ENCODE peak calls at places on chromosomes 3 and 15, in nine cellular contexts. Q is A549, H is GM06990, M is BJ, O is RWPE1, B is cardiac fibroblast, N is uterus, D is left ventricle myocardium inferior, G is spleen. S is an unnamed sample.

GRCh38 chr15:40768492-40769309 is 1.1 kb upstream of the C15orf62 start:
- DNase-seq in Q (no peak), H (peak), M (no peak), O (no peak), B (no peak), N (no peak), D (no peak), G (peak), S (no peak)

GRCh38 chr15:64379216-64379960 is 1.9 kb downstream of the PCLAF start:
- DNase-seq in Q (no peak), H (no peak), M (no peak), O (no peak), B (no peak), N (no peak), D (no peak), G (no peak), S (no peak)

GRCh38 chr15:78420220-78420619 is 17.8 kb upstream of the IREB2 start:
- DNase-seq in Q (no peak), H (no peak), M (no peak), O (no peak), B (no peak), N (no peak), D (no peak), G (no peak), S (no peak)

GRCh38 chr3:44198957-44199269 is 42.8 kb upstream of the TOPAZ1 start:
- DNase-seq in Q (no peak), H (no peak), M (no peak), O (no peak), B (no peak), N (no peak), D (no peak), G (no peak), S (no peak)

GRCh38 chr3:121075191-121075590 is 167.2 kb downstream of the STXBP5L start:
- DNase-seq in Q (no peak), H (no peak), M (no peak), O (no peak), B (no peak), N (no peak), D (no peak), G (no peak), S (no peak)

GRCh38 chr3:194343561-194343893 is 7.6 kb downstream of the CPN2 start:
- DNase-seq in Q (no peak), H (no peak), M (no peak), O (no peak), B (no peak), N (no peak), D (no peak), G (no peak), S (no peak)

GRCh38 chr3:46409735-46410489 is 2.9 kb downstream of the CCRL2 start:
- DNase-seq in Q (no peak), H (no peak), M (no peak), O (no peak), B (no peak), N (no peak), D (no peak), G (no peak), S (no peak)

GRCh38 chr15:58987036-58987435 is 427 bp upstream of the RNF111 start:
- DNase-seq in Q (peak), H (no peak), M (no peak), O (no peak), B (no peak), N (no peak), D (no peak), G (no peak), S (no peak)

GRCh38 chr15:59491062-59491461 is 53.1 kb downstream of the FAM81A start:
- DNase-seq in Q (no peak), H (no peak), M (no peak), O (no peak), B (no peak), N (no peak), D (no peak), G (no peak), S (no peak)

GRCh38 chr15:78859971-78860733 is 12.5 kb upstream of the MORF4L1 start:
- DNase-seq in Q (peak), H (peak), M (no peak), O (peak), B (peak), N (peak), D (peak), G (peak), S (no peak)

GRCh38 chr3:141458937-141459510 is 27.8 kb upstream of the RASA2 start:
- DNase-seq in Q (no peak), H (no peak), M (no peak), O (no peak), B (no peak), N (no peak), D (no peak), G (no peak), S (no peak)

GRCh38 chr3:157285966-157286365 is 126.0 kb upstream of the CCNL1 start:
- DNase-seq in Q (no peak), H (no peak), M (no peak), O (no peak), B (peak), N (no peak), D (no peak), G (no peak), S (no peak)

GRCh38 chr3:33947272-33948195 is 149.1 kb downstream of the PDCD6IP start:
- DNase-seq in Q (no peak), H (no peak), M (no peak), O (no peak), B (no peak), N (no peak), D (no peak), G (no peak), S (no peak)
- TF ChIP-seq CTCF in Q (no peak), H (no peak), M (no peak), O (no peak), B (no peak), N (no peak), D (no peak), G (no peak), S (no peak)

GRCh38 chr15:60620707-60621106 is 141.8 kb upstream of the ICE2 start:
- DNase-seq in Q (no peak), H (no peak), M (no peak), O (peak), B (no peak), N (no peak), D (no peak), G (no peak), S (no peak)
- TF ChIP-seq CTCF in Q (no peak), H (no peak), M (no peak), O (no peak), B (no peak), N (no peak), D (no peak), G (no peak), S (no peak)

GRCh38 chr15:63041982-63042878 is at the start of gene TPM1:
- DNase-seq in Q (peak), H (peak), M (peak), O (peak), B (peak), N (peak), D (peak), G (peak), S (peak)
- TF ChIP-seq CTCF in Q (peak), H (no peak), M (peak), O (no peak), B (no peak), N (no peak), D (peak), G (no peak), S (peak)

GRCh38 chr3:183818706-183819624 is 6.4 kb downstream of the MAP6D1 start:
- DNase-seq in Q (no peak), H (no peak), M (no peak), O (no peak), B (no peak), N (no peak), D (no peak), G (peak), S (no peak)

GRCh38 chr3:183817111-183817510 is 8.3 kb downstream of the MAP6D1 start:
- DNase-seq in Q (no peak), H (no peak), M (no peak), O (no peak), B (no peak), N (no peak), D (no peak), G (peak), S (no peak)

GRCh38 chr3:183818041-183818620 is 7.2 kb downstream of the MAP6D1 start:
- DNase-seq in Q (no peak), H (no peak), M (no peak), O (no peak), B (no peak), N (no peak), D (no peak), G (peak), S (peak)

GRCh38 chr3:183816681-183817080 is 8.7 kb downstream of the MAP6D1 start:
- DNase-seq in Q (no peak), H (no peak), M (no peak), O (no peak), B (peak), N (no peak), D (no peak), G (no peak), S (no peak)

DNA sequence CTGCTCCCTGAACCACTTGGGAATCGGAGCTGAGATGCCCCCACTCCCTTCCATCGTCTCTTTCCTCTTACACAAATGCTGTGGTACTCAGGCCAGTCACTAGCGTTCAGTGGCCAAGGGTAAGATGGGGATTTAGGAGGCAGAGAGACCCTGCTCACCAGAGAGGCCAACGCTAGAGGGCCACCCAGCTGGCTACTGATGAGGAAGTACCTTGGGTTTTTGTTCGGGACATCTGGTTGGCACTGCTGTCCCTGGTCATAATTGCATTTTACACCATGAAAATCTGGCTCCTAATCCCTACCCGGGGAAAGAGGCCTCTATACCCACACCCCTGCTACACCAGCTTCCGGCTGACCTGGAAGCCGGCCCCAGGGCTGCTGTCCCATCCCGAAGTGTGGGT is 7.7 kb downstream of the MAP6D1 start:
- DNase-seq in Q (no peak), H (no peak), M (no peak), O (no peak), B (no peak), N (no peak), D (no peak), G (peak), S (no peak)
- TF ChIP-seq CTCF in Q (no peak), H (no peak), M (no peak), O (no peak), B (no peak), N (no peak), D (no peak), G (no peak), S (no peak)

GRCh38 chr15:86690566-86690965 is 610.9 kb downstream of the AGBL1 start:
- DNase-seq in Q (no peak), H (no peak), M (no peak), O (peak), B (no peak), N (no peak), D (no peak), G (no peak), S (no peak)

GRCh38 chr15:86685263-86685662 is 605.6 kb downstream of the AGBL1 start:
- DNase-seq in Q (no peak), H (no peak), M (no peak), O (no peak), B (no peak), N (no peak), D (no peak), G (no peak), S (no peak)

DNA sequence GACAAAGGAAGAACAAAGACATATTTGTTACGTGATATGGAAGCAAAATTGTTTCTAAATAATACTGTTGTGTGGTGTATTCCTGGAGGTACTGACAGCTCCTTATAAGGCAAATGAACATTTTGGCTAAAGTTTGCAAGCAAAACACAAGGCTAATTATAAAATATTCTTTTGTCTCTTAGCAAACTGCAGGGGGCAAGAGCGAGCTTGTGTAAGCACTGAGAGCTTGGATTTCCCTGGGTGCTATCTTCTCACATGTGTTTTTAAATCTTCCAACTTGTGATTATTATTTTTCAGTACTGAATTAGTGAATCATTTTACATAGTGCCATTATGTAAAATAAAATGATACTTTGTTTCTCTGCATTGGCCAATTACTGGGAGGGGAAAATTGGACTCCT is 611.4 kb downstream of the AGBL1 start:
- DNase-seq in Q (no peak), H (no peak), M (no peak), O (no peak), B (no peak), N (no peak), D (no peak), G (no peak), S (no peak)
- TF ChIP-seq CTCF in Q (no peak), H (no peak), M (no peak), O (no peak), B (no peak), N (no peak), D (peak), G (no peak), S (no peak)

GRCh38 chr3:9404680-9405079 is 7.3 kb downstream of the SETD5 start:
- DNase-seq in Q (no peak), H (no peak), M (no peak), O (no peak), B (no peak), N (no peak), D (no peak), G (no peak), S (no peak)
- TF ChIP-seq CTCF in Q (peak), H (peak), M (peak), O (no peak), B (peak), N (no peak), D (peak), G (no peak), S (peak)

GRCh38 chr3:161419555-161420333 is 48.4 kb upstream of the SPTSSB start:
- DNase-seq in Q (no peak), H (no peak), M (no peak), O (no peak), B (no peak), N (no peak), D (no peak), G (no peak), S (no peak)

GRCh38 chr3:161422171-161422693 is 50.9 kb upstream of the SPTSSB start:
- DNase-seq in Q (no peak), H (no peak), M (no peak), O (no peak), B (no peak), N (no peak), D (no peak), G (no peak), S (no peak)

GRCh38 chr3:161423911-161424522 is 52.7 kb upstream of the SPTSSB start:
- DNase-seq in Q (peak), H (no peak), M (no peak), O (peak), B (peak), N (no peak), D (no peak), G (no peak), S (no peak)

GRCh38 chr3:161415506-161416231 is 44.4 kb upstream of the SPTSSB start:
- DNase-seq in Q (no peak), H (no peak), M (peak), O (peak), B (peak), N (no peak), D (no peak), G (no peak), S (no peak)

GRCh38 chr3:161420746-161421145 is 49.4 kb upstream of the SPTSSB start:
- DNase-seq in Q (no peak), H (no peak), M (no peak), O (peak), B (peak), N (no peak), D (no peak), G (no peak), S (no peak)
- TF ChIP-seq CTCF in Q (no peak), H (no peak), M (no peak), O (no peak), B (no peak), N (no peak), D (no peak), G (no peak), S (peak)

GRCh38 chr15:69027976-69028518 is 13.6 kb downstream of the NOX5 start:
- DNase-seq in Q (no peak), H (no peak), M (no peak), O (no peak), B (no peak), N (no peak), D (no peak), G (no peak), S (no peak)

GRCh38 chr15:69032703-69033373 is 18.3 kb downstream of the NOX5 start:
- DNase-seq in Q (no peak), H (no peak), M (no peak), O (no peak), B (no peak), N (no peak), D (no peak), G (no peak), S (no peak)

GRCh38 chr15:69034352-69034751 is 19.9 kb downstream of the NOX5 start:
- DNase-seq in Q (no peak), H (no peak), M (peak), O (peak), B (peak), N (no peak), D (no peak), G (no peak), S (no peak)

GRCh38 chr15:69032006-69032405 is 17.5 kb downstream of the NOX5 start:
- DNase-seq in Q (no peak), H (no peak), M (no peak), O (no peak), B (no peak), N (no peak), D (no peak), G (no peak), S (no peak)

GRCh38 chr15:69031013-69032001 is 16.8 kb downstream of the NOX5 start:
- DNase-seq in Q (peak), H (peak), M (no peak), O (no peak), B (peak), N (no peak), D (peak), G (peak), S (no peak)
- TF ChIP-seq CTCF in Q (peak), H (peak), M (peak), O (no peak), B (peak), N (no peak), D (peak), G (peak), S (peak)

DNA sequence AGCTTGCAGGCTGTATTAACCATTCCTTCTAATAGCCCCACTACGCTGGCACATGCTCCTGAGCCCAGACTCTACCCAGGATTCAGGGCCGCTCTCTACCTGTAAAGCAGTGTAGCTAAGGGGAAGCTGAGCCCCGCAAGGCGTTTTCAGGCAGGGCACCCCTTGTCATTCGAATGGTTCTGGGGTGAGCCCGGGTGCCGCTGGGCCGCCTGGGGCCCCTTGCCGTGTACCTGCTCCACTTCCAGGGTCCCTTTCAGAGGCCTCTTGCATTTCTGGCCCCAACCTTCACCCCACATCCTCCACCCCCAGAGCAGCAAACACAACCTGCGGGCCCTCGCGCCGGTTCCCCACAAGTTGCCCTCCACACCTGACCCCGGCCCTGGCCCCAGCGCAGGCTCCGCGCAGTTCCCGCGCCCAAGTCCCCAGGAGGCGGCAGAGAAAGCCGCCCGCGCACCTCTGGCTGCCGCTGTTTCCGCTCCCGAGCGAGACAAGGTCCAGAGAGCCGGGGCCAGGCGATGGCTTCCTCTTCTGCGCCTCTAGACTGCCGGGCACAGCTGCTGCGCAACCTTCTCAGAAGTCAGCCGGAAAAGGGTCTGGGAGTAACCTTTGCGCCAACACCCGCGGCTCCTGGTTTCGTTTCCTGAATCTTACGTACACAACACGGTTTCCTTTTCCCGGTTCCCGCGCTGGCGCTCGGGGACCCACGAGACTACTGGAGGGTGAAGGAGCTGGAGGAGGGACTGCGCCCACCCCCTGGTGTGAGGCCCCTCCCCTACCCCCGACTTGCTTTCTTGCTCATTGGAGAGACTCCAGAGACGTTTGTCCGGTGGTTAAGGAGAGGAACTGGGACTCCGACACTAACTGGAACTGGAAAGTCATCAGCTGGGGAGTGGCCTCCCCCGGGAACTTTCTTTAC is at the start of gene PLSCR1:
- DNase-seq in Q (peak), H (peak), M (peak), O (peak), B (peak), N (peak), D (peak), G (peak), S (peak)
- TF ChIP-seq CTCF in Q (no peak), H (no peak), M (no peak), O (no peak), B (no peak), N (no peak), D (no peak), G (peak), S (no peak)

GRCh38 chr3:150370982-150371381 is 37.1 kb upstream of the TSC22D2 start:
- DNase-seq in Q (no peak), H (no peak), M (no peak), O (no peak), B (peak), N (no peak), D (no peak), G (no peak), S (no peak)

GRCh38 chr3:150371741-150372254 is 36.3 kb upstream of the TSC22D2 start:
- DNase-seq in Q (peak), H (no peak), M (peak), O (peak), B (peak), N (peak), D (no peak), G (no peak), S (no peak)

GRCh38 chr3:150367771-150368170 is 40.3 kb upstream of the TSC22D2 start:
- DNase-seq in Q (no peak), H (no peak), M (no peak), O (no peak), B (peak), N (no peak), D (no peak), G (no peak), S (no peak)

GRCh38 chr3:150372320-150373118 is 35.6 kb upstream of the TSC22D2 start:
- DNase-seq in Q (peak), H (no peak), M (no peak), O (no peak), B (peak), N (no peak), D (no peak), G (no peak), S (no peak)

DNA sequence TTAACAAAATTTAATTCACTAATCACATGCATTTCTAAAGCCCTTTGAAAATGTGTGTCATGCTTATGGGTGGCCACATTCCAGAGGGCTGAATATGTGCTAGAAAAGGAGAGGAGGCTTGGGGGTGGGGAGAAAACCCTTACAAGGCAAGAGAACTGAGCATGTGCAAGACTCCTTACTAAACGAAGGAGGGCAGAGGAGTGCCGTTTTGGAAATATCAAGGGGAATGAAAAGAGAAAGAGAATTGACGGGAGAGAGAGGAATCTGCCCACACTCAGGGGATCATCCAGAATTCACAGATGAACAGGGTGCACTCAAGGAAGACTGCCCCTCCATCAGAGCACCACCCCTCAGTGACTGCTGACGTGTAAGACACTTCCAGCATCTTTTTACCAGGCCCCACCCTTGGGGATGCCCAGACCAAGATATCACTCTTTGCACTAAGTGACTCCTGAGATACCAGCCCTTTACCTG is 37.9 kb upstream of the TSC22D2 start:
- DNase-seq in Q (peak), H (no peak), M (peak), O (peak), B (peak), N (peak), D (no peak), G (no peak), S (no peak)
- TF ChIP-seq CTCF in Q (no peak), H (no peak), M (peak), O (no peak), B (peak), N (no peak), D (no peak), G (no peak), S (peak)

S was measured in chondrocyte.